ENCODE peak calls at places on chromosomes 13 and 19, in seven cellular contexts. T, S, N, O, C, H and G are unnamed samples.

GRCh38 chr19:17112271-17112670 is 36.7 kb downstream of the MYO9B start:
- DNase-seq in T (no peak), S (no peak), N (no peak), O (no peak), C (no peak), H (no peak), G (no peak)

GRCh38 chr13:51849145-51850101 is 4.4 kb upstream of the TMEM272 start:
- DNase-seq in T (peak), S (peak), N (peak), O (no peak), C (peak), H (peak), G (peak)

GRCh38 chr19:30733826-30734550 is 361.8 kb downstream of the ZNF536 start:
- DNase-seq in T (no peak), S (no peak), N (peak), O (no peak), C (no peak), H (no peak), G (no peak)

GRCh38 chr13:114212096-114212495 is 22.6 kb upstream of the CDC16 start:
- DNase-seq in T (no peak), S (no peak), N (no peak), O (no peak), C (no peak), H (no peak), G (no peak)

GRCh38 chr13:49516467-49516866 is 20.7 kb downstream of the PHF11 start:
- DNase-seq in T (no peak), S (no peak), N (no peak), O (no peak), C (no peak), H (no peak), G (no peak)

GRCh38 chr13:97515643-97516042 is 81.7 kb downstream of the RAP2A start:
- DNase-seq in T (no peak), S (no peak), N (no peak), O (no peak), C (no peak), H (no peak), G (no peak)

GRCh38 chr19:1855828-1856255 is 7.5 kb downstream of the KLF16 start:
- DNase-seq in T (no peak), S (no peak), N (no peak), O (no peak), C (no peak), H (no peak), G (no peak)

GRCh38 chr19:12936582-12936981 is 1.8 kb upstream of the CALR start:
- DNase-seq in T (no peak), S (no peak), N (no peak), O (no peak), C (no peak), H (no peak), G (no peak)

GRCh38 chr13:50461189-50461588 is 382.3 kb downstream of the DLEU7 start:
- DNase-seq in T (no peak), S (no peak), N (no peak), O (no peak), C (no peak), H (no peak), G (no peak)

GRCh38 chr19:38669532-38669931 is 22.1 kb downstream of the ACTN4 start:
- DNase-seq in T (no peak), S (no peak), N (no peak), O (no peak), C (no peak), H (no peak), G (no peak)

GRCh38 chr13:103941506-103942148 is 875.4 kb upstream of the SLC10A2 start:
- DNase-seq in T (no peak), S (no peak), N (no peak), O (no peak), C (no peak), H (no peak), G (no peak)

GRCh38 chr13:113176292-113176691 is 17.8 kb downstream of the PROZ start:
- DNase-seq in T (no peak), S (no peak), N (no peak), O (no peak), C (no peak), H (no peak), G (no peak)

GRCh38 chr13:32330438-32330837 is 15.1 kb downstream of the BRCA2 start:
- DNase-seq in T (no peak), S (no peak), N (no peak), O (no peak), C (no peak), H (no peak), G (no peak)

GRCh38 chr13:27599845-27600553 is 20.3 kb downstream of the LNX2 start:
- DNase-seq in T (peak), S (no peak), N (peak), O (no peak), C (no peak), H (peak), G (no peak)

GRCh38 chr13:114151565-114152284 is 19.3 kb upstream of the RASA3 start:
- DNase-seq in T (no peak), S (no peak), N (no peak), O (no peak), C (no peak), H (no peak), G (no peak)

GRCh38 chr13:73215807-73216206 is 157.0 kb downstream of the KLF5 start:
- DNase-seq in T (no peak), S (no peak), N (no peak), O (no peak), C (no peak), H (no peak), G (no peak)

GRCh38 chr13:51818771-51819511 is 15.0 kb upstream of the DHRS12 start:
- DNase-seq in T (no peak), S (no peak), N (no peak), O (no peak), C (no peak), H (no peak), G (no peak)

GRCh38 chr19:11359421-11359820 is 4.2 kb downstream of the PLPPR2 start:
- DNase-seq in T (no peak), S (no peak), N (no peak), O (no peak), C (no peak), H (no peak), G (no peak)

GRCh38 chr19:56869886-56870285 is 29.4 kb upstream of the PEG3 start:
- DNase-seq in T (no peak), S (no peak), N (no peak), O (no peak), C (no peak), H (no peak), G (no peak)

GRCh38 chr13:36789061-36789460 is 30.0 kb upstream of the RFXAP start:
- DNase-seq in T (no peak), S (no peak), N (no peak), O (no peak), C (no peak), H (no peak), G (no peak)

GRCh38 chr13:33119886-33120543 is 103.8 kb downstream of the KL start:
- DNase-seq in T (no peak), S (no peak), N (peak), O (no peak), C (no peak), H (no peak), G (no peak)

GRCh38 chr19:46495789-46496099 is at the start of gene PNMA8B:
- DNase-seq in T (no peak), S (peak), N (peak), O (no peak), C (peak), H (peak), G (no peak)

GRCh38 chr13:25690582-25690981 is 318.8 kb downstream of the ATP8A2 start:
- DNase-seq in T (no peak), S (no peak), N (no peak), O (no peak), C (no peak), H (no peak), G (no peak)

GRCh38 chr13:49308104-49308875 is 60.6 kb downstream of the CDADC1 start:
- DNase-seq in T (peak), S (no peak), N (no peak), O (no peak), C (no peak), H (no peak), G (no peak)

GRCh38 chr19:1455002-1455335 is 5.0 kb downstream of the APC2 start:
- DNase-seq in T (no peak), S (no peak), N (no peak), O (no peak), C (no peak), H (no peak), G (no peak)

GRCh38 chr13:101916108-101916757 is 463.8 kb downstream of the ITGBL1 start:
- DNase-seq in T (no peak), S (no peak), N (peak), O (no peak), C (peak), H (no peak), G (no peak)

GRCh38 chr13:32851083-32852064 is 164.8 kb upstream of the KL start:
- DNase-seq in T (peak), S (no peak), N (no peak), O (no peak), C (peak), H (no peak), G (no peak)

GRCh38 chr13:75860935-75861334 is 224.8 kb downstream of the LMO7 start:
- DNase-seq in T (no peak), S (no peak), N (no peak), O (no peak), C (no peak), H (no peak), G (no peak)
- TF ChIP-seq POLR2AphosphoS5 in T (no peak), S (no peak), N (no peak), O (no peak), C (no peak), H (no peak), G (no peak)

DNA sequence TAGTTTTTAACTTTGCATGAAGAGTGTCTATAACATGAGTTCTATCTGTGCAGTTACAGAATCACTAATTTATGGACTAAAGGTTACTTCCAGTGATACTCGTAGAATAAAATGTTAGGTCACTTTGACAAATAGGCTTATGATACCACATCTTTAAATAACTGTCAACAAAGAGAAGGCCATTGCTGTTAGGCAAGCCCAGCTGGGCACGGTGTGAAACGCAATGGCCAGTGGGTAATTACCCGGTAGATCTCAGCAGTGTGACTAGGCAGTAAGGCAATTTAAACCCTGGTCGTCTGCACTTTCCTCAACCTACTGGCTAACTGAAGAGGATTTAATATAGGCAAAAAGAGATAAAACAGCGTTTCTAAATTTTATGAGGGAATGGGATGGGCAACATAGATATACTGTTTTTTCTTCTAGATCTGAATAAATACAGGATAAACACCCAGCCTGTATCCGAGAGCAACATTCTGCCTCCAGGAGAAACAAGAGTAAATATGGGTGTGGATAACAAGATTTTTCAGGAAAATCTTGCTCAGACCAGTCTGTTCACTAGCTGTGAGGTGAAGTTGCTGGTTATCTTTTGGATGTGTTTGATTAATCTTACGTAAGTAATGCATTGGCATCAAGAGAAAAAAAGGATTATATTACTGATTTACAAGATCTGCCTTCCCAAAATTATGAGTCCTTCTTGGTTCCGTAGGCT is 631.3 kb downstream of the EFNB2 start:
- DNase-seq in T (no peak), S (no peak), N (no peak), O (no peak), C (no peak), H (no peak), G (no peak)
- TF ChIP-seq TAF1 in T (no peak), S (no peak), N (no peak), O (no peak), C (no peak), H (no peak), G (no peak)

GRCh38 chr19:3969435-3970312 is 1.2 kb downstream of the DAPK3 start:
- DNase-seq in T (peak), S (no peak), N (no peak), O (no peak), C (peak), H (peak), G (no peak)
- TF ChIP-seq POLR2AphosphoS5 in T (no peak), S (no peak), N (no peak), O (no peak), C (peak), H (no peak), G (no peak)

DNA sequence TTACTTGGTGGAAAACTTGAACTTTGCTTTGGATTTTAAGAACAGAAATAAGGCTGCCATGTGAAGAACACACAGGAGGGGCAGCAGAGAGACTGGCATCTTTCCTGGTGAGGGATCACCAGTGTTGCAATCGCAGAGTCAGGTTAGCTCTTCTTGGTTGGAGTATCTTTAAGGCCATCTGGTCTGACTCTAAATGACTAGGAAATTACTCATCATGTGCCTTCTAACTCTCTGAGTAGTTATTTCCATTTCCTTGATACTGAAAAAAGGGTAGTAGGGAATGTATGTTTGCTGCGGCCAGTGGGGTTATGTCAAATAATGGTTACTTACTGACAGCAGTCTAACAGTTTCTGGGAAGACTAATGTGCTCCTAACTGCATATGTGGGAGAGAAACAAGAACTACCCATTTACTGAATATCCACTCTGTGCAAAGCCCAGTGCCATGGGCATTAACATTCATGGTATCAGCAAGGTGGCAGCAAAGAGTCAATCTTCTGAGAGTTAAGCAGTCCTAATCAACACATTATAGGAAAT is 122.1 kb downstream of the COG6 start:
- DNase-seq in T (no peak), S (no peak), N (no peak), O (no peak), C (no peak), H (no peak), G (no peak)
- TF ChIP-seq TAF1 in T (no peak), S (no peak), N (no peak), O (no peak), C (no peak), H (no peak), G (no peak)